ENCODE peak calls at places on chromosome 11, in four cellular contexts. L is A549, K is H9, P is HFFc6. M is an unnamed sample.

GRCh38 chr11:34623463-34623862 is 2.6 kb downstream of the EHF start:
- DNase-seq in L (no peak), K (no peak), P (no peak), M (no peak)

GRCh38 chr11:78465169-78465942 is 47.7 kb upstream of the GAB2 start:
- DNase-seq in L (no peak), K (no peak), P (no peak), M (no peak)

GRCh38 chr11:46378811-46379482 is 2.5 kb upstream of the MDK start:
- DNase-seq in L (no peak), K (no peak), P (no peak), M (no peak)

GRCh38 chr11:103344886-103345285 is 235.7 kb downstream of the DYNC2H1 start:
- DNase-seq in L (no peak), K (no peak), P (no peak), M (no peak)

GRCh38 chr11:117287668-117288067 is 3.5 kb upstream of the BACE1-AS start:
- DNase-seq in L (no peak), K (no peak), P (no peak), M (no peak)

GRCh38 chr11:87405843-87406242 is 368.1 kb downstream of the TMEM135 start:
- DNase-seq in L (no peak), K (no peak), P (no peak), M (no peak)

GRCh38 chr11:72225411-72225951 is 914 bp downstream of the INPPL1 start:
- DNase-seq in L (no peak), K (peak), P (no peak), M (peak)

GRCh38 chr11:125338435-125338834 is 157.6 kb downstream of the FEZ1 start:
- DNase-seq in L (no peak), K (no peak), P (no peak), M (no peak)

GRCh38 chr11:9073826-9074225 is 17.6 kb downstream of the SCUBE2 start:
- DNase-seq in L (no peak), K (no peak), P (no peak), M (no peak)
- TF ChIP-seq CTCF in L (no peak), K (no peak), P (no peak), M (no peak)

DNA sequence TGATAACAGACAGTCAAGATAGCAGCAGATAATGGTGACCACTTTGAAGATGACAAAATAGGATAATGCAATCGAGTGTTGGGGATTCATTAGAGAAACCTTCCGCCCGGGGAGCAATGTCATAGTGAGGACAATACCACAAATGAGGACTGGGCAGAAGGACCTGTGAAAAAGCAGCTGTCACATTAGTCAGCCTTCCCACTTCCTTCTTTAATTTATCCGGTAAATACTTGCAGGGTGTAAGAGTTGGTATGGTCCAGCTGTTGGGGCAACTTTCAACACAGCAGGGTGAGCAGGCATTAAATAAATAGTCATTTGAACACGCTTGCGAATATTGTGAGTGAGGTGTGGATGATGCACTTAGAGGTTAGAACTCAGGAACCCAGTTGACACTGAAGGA is 132.5 kb upstream of the KIRREL3 start:
- DNase-seq in L (no peak), K (no peak), P (no peak), M (no peak)
- TF ChIP-seq CTCF in L (no peak), K (no peak), P (no peak), M (no peak)

GRCh38 chr11:68444566-68444965 is 16.0 kb upstream of the PPP6R3 start:
- DNase-seq in L (no peak), K (no peak), P (no peak), M (no peak)

GRCh38 chr11:68448604-68449011 is 11.9 kb upstream of the PPP6R3 start:
- DNase-seq in L (no peak), K (no peak), P (no peak), M (peak)

GRCh38 chr11:68446046-68446725 is 14.4 kb upstream of the PPP6R3 start:
- DNase-seq in L (no peak), K (no peak), P (no peak), M (no peak)

GRCh38 chr11:68445531-68446035 is 15.0 kb upstream of the PPP6R3 start:
- DNase-seq in L (no peak), K (no peak), P (no peak), M (no peak)

GRCh38 chr11:68447015-68447801 is 13.3 kb upstream of the PPP6R3 start:
- DNase-seq in L (peak), K (peak), P (peak), M (peak)
- TF ChIP-seq CTCF in L (peak), K (peak), P (peak), M (peak)

GRCh38 chr11:7574491-7575129 is 60.8 kb downstream of the PPFIBP2 start:
- DNase-seq in L (no peak), K (no peak), P (no peak), M (no peak)
- TF ChIP-seq CTCF in L (no peak), K (no peak), P (no peak), M (no peak)